ENCODE peak calls at places on chromosomes 5 and 9, in five cellular contexts. One of them, this sample, is unnamed. For H3K36me3, the result is how much of the 10 kb centered on the place peaks cover.

GRCh38 chr9:35792044-35792813 is 838 bp downstream of the NPR2 start:
- DNase-seq in heart right ventricle: no peak
- DNase-seq in hepatocyte: no peak
- DNase-seq in effector memory CD4-positive, alpha-beta T cell: no peak
- DNase-seq in adrenal gland: no peak
- DNase-seq in this sample: no peak

GRCh38 chr9:33914887-33915286 is 97.9 kb downstream of the UBE2R2 start:
- DNase-seq in heart right ventricle: no peak
- DNase-seq in adrenal gland: no peak
- DNase-seq in hepatocyte: no peak
- DNase-seq in effector memory CD4-positive, alpha-beta T cell: no peak
- DNase-seq in this sample: no peak

GRCh38 chr5:173581408-173582197 is 34.8 kb downstream of the BOD1 start:
- DNase-seq in adrenal gland: no peak
- DNase-seq in heart right ventricle: no peak
- DNase-seq in effector memory CD4-positive, alpha-beta T cell: peak
- DNase-seq in hepatocyte: peak
- DNase-seq in this sample: peak

GRCh38 chr5:69335341-69335975 is 2.9 kb upstream of the CCDC125 start:
- DNase-seq in effector memory CD4-positive, alpha-beta T cell: no peak
- DNase-seq in hepatocyte: peak
- DNase-seq in adrenal gland: no peak
- DNase-seq in heart right ventricle: no peak
- DNase-seq in this sample: peak

GRCh38 chr5:56167522-56167921 is 65.6 kb downstream of the ANKRD55 start:
- DNase-seq in hepatocyte: no peak
- DNase-seq in adrenal gland: no peak
- DNase-seq in heart right ventricle: no peak
- DNase-seq in effector memory CD4-positive, alpha-beta T cell: no peak
- DNase-seq in this sample: no peak

GRCh38 chr9:130451509-130452388 is 7.0 kb downstream of the ASS1 start:
- DNase-seq in hepatocyte: peak
- DNase-seq in heart right ventricle: peak
- DNase-seq in adrenal gland: peak
- DNase-seq in effector memory CD4-positive, alpha-beta T cell: no peak
- DNase-seq in this sample: peak

GRCh38 chr9:38182321-38182720 is 113.3 kb upstream of the SHB start:
- DNase-seq in heart right ventricle: no peak
- DNase-seq in adrenal gland: no peak
- DNase-seq in hepatocyte: peak
- DNase-seq in effector memory CD4-positive, alpha-beta T cell: no peak
- DNase-seq in this sample: no peak

GRCh38 chr5:56088967-56089829 is 94.4 kb upstream of the IL6ST start:
- DNase-seq in heart right ventricle: no peak
- DNase-seq in hepatocyte: peak
- DNase-seq in adrenal gland: no peak
- DNase-seq in effector memory CD4-positive, alpha-beta T cell: no peak
- DNase-seq in this sample: no peak

GRCh38 chr5:145521523-145521922 is 313.6 kb downstream of the PRELID2 start:
- DNase-seq in hepatocyte: no peak
- DNase-seq in effector memory CD4-positive, alpha-beta T cell: no peak
- DNase-seq in heart right ventricle: no peak
- DNase-seq in adrenal gland: no peak
- DNase-seq in this sample: peak

GRCh38 chr5:59390074-59390659 is 503.4 kb downstream of the PDE4D start:
- DNase-seq in heart right ventricle: peak
- DNase-seq in adrenal gland: peak
- DNase-seq in effector memory CD4-positive, alpha-beta T cell: no peak
- DNase-seq in hepatocyte: peak
- DNase-seq in this sample: peak

GRCh38 chr5:63573402-63573801 is 388.8 kb downstream of the HTR1A start:
- DNase-seq in hepatocyte: no peak
- DNase-seq in heart right ventricle: no peak
- DNase-seq in adrenal gland: no peak
- DNase-seq in effector memory CD4-positive, alpha-beta T cell: no peak
- DNase-seq in this sample: no peak

GRCh38 chr5:130198927-130199326 is 294.7 kb downstream of the CHSY3 start:
- DNase-seq in adrenal gland: peak
- DNase-seq in heart right ventricle: no peak
- DNase-seq in hepatocyte: peak
- DNase-seq in effector memory CD4-positive, alpha-beta T cell: no peak
- DNase-seq in this sample: no peak

GRCh38 chr9:84230355-84231136 is 110.0 kb downstream of the SLC28A3 start:
- DNase-seq in effector memory CD4-positive, alpha-beta T cell: no peak
- DNase-seq in adrenal gland: no peak
- DNase-seq in hepatocyte: peak
- DNase-seq in heart right ventricle: no peak
- DNase-seq in this sample: no peak

GRCh38 chr5:59367791-59368394 is 525.6 kb downstream of the PDE4D start:
- DNase-seq in heart right ventricle: peak
- DNase-seq in hepatocyte: peak
- DNase-seq in adrenal gland: peak
- DNase-seq in effector memory CD4-positive, alpha-beta T cell: no peak
- DNase-seq in this sample: peak

GRCh38 chr9:78871452-78872331 is 574.8 kb downstream of the PSAT1 start:
- DNase-seq in hepatocyte: peak
- DNase-seq in heart right ventricle: no peak
- DNase-seq in adrenal gland: no peak
- DNase-seq in effector memory CD4-positive, alpha-beta T cell: no peak
- DNase-seq in this sample: no peak

GRCh38 chr9:70987986-70988385 is 133.4 kb downstream of the TRPM3 start:
- DNase-seq in effector memory CD4-positive, alpha-beta T cell: no peak
- DNase-seq in adrenal gland: no peak
- DNase-seq in heart right ventricle: no peak
- DNase-seq in hepatocyte: no peak
- DNase-seq in this sample: no peak

GRCh38 chr9:114497727-114498382 is 7.4 kb downstream of the WHRN start:
- DNase-seq in adrenal gland: no peak
- DNase-seq in effector memory CD4-positive, alpha-beta T cell: no peak
- DNase-seq in heart right ventricle: no peak
- DNase-seq in hepatocyte: no peak
- DNase-seq in this sample: no peak

GRCh38 chr5:108266235-108266634 is 115.7 kb downstream of the FBXL17 start:
- DNase-seq in hepatocyte: no peak
- DNase-seq in effector memory CD4-positive, alpha-beta T cell: no peak
- DNase-seq in heart right ventricle: no peak
- DNase-seq in adrenal gland: peak
- DNase-seq in this sample: no peak

GRCh38 chr9:113436753-113437515 is 26.4 kb downstream of the C9orf43 start:
- DNase-seq in hepatocyte: no peak
- DNase-seq in adrenal gland: no peak
- DNase-seq in heart right ventricle: no peak
- DNase-seq in effector memory CD4-positive, alpha-beta T cell: no peak
- DNase-seq in this sample: no peak

GRCh38 chr5:40378431-40379175 is 301.1 kb upstream of the PTGER4 start:
- DNase-seq in hepatocyte: no peak
- DNase-seq in adrenal gland: no peak
- DNase-seq in effector memory CD4-positive, alpha-beta T cell: no peak
- DNase-seq in heart right ventricle: no peak
- DNase-seq in this sample: peak

GRCh38 chr9:111187376-111187775 is 142.6 kb downstream of the OR2K2 start:
- DNase-seq in hepatocyte: no peak
- DNase-seq in heart right ventricle: no peak
- DNase-seq in effector memory CD4-positive, alpha-beta T cell: no peak
- DNase-seq in adrenal gland: no peak
- DNase-seq in this sample: no peak

GRCh38 chr5:53475320-53475719 is 5.1 kb upstream of the FST start:
- DNase-seq in heart right ventricle: no peak
- DNase-seq in adrenal gland: no peak
- DNase-seq in hepatocyte: no peak
- DNase-seq in effector memory CD4-positive, alpha-beta T cell: no peak
- DNase-seq in this sample: no peak

GRCh38 chr5:132059696-132060500 is 557 bp upstream of the IL3 start:
- DNase-seq in adrenal gland: no peak
- DNase-seq in heart right ventricle: no peak
- DNase-seq in hepatocyte: no peak
- DNase-seq in effector memory CD4-positive, alpha-beta T cell: no peak
- DNase-seq in this sample: no peak

GRCh38 chr5:145872486-145872885 is 328 bp downstream of the GRXCR2 start:
- DNase-seq in effector memory CD4-positive, alpha-beta T cell: no peak
- DNase-seq in hepatocyte: no peak
- DNase-seq in heart right ventricle: no peak
- DNase-seq in adrenal gland: no peak
- DNase-seq in this sample: peak

GRCh38 chr9:2132484-2133082 is 117.4 kb downstream of the SMARCA2 start:
- DNase-seq in adrenal gland: no peak
- DNase-seq in hepatocyte: peak
- DNase-seq in heart right ventricle: no peak
- DNase-seq in effector memory CD4-positive, alpha-beta T cell: no peak
- DNase-seq in this sample: peak

GRCh38 chr9:89536145-89536574 is 38.2 kb upstream of the SEMA4D start:
- DNase-seq in effector memory CD4-positive, alpha-beta T cell: no peak
- DNase-seq in hepatocyte: no peak
- DNase-seq in heart right ventricle: no peak
- DNase-seq in adrenal gland: no peak
- DNase-seq in this sample: peak

GRCh38 chr9:130997925-130998595 is 10.9 kb upstream of the LAMC3 start:
- DNase-seq in hepatocyte: peak
- DNase-seq in effector memory CD4-positive, alpha-beta T cell: no peak
- DNase-seq in adrenal gland: peak
- DNase-seq in heart right ventricle: peak
- DNase-seq in this sample: peak

GRCh38 chr5:173643964-173644363 is 27.5 kb upstream of the BOD1 start:
- DNase-seq in hepatocyte: no peak
- DNase-seq in heart right ventricle: no peak
- DNase-seq in effector memory CD4-positive, alpha-beta T cell: no peak
- DNase-seq in adrenal gland: no peak
- DNase-seq in this sample: no peak

GRCh38 chr5:133704411-133704810 is 92.1 kb upstream of the FSTL4 start:
- DNase-seq in hepatocyte: no peak
- DNase-seq in effector memory CD4-positive, alpha-beta T cell: no peak
- DNase-seq in heart right ventricle: no peak
- DNase-seq in adrenal gland: no peak
- DNase-seq in this sample: no peak

GRCh38 chr5:144333336-144333920 is 162.8 kb downstream of the KCTD16 start:
- DNase-seq in adrenal gland: no peak
- DNase-seq in effector memory CD4-positive, alpha-beta T cell: no peak
- DNase-seq in hepatocyte: no peak
- DNase-seq in heart right ventricle: no peak
- DNase-seq in this sample: no peak

GRCh38 chr5:178674334-178674733 is 47.5 kb upstream of the CLK4 start:
- DNase-seq in hepatocyte: no peak
- DNase-seq in adrenal gland: no peak
- DNase-seq in heart right ventricle: no peak
- DNase-seq in effector memory CD4-positive, alpha-beta T cell: no peak
- DNase-seq in this sample: no peak

GRCh38 chr5:101783241-101784095 is 512.6 kb downstream of the SLCO4C1 start:
- DNase-seq in heart right ventricle: no peak
- DNase-seq in adrenal gland: no peak
- DNase-seq in hepatocyte: no peak
- DNase-seq in effector memory CD4-positive, alpha-beta T cell: no peak
- DNase-seq in this sample: no peak

GRCh38 chr9:98805506-98806272 is 1.8 kb upstream of the GALNT12 start:
- DNase-seq in effector memory CD4-positive, alpha-beta T cell: no peak
- DNase-seq in heart right ventricle: no peak
- DNase-seq in hepatocyte: peak
- DNase-seq in adrenal gland: peak
- DNase-seq in this sample: peak

GRCh38 chr9:88174324-88174723 is 36.0 kb upstream of the SPATA31C2 start:
- DNase-seq in effector memory CD4-positive, alpha-beta T cell: no peak
- DNase-seq in heart right ventricle: no peak
- DNase-seq in hepatocyte: peak
- DNase-seq in adrenal gland: no peak
- DNase-seq in this sample: no peak

GRCh38 chr9:88169700-88170099 is 31.4 kb upstream of the SPATA31C2 start:
- DNase-seq in heart right ventricle: no peak
- DNase-seq in adrenal gland: no peak
- DNase-seq in hepatocyte: no peak
- DNase-seq in effector memory CD4-positive, alpha-beta T cell: no peak
- DNase-seq in this sample: no peak

GRCh38 chr9:88173378-88173999 is 35.2 kb upstream of the SPATA31C2 start:
- DNase-seq in effector memory CD4-positive, alpha-beta T cell: no peak
- DNase-seq in adrenal gland: peak
- DNase-seq in hepatocyte: peak
- DNase-seq in heart right ventricle: peak
- DNase-seq in this sample: peak

GRCh38 chr9:88164870-88165269 is 26.6 kb upstream of the SPATA31C2 start:
- DNase-seq in effector memory CD4-positive, alpha-beta T cell: no peak
- DNase-seq in hepatocyte: no peak
- DNase-seq in heart right ventricle: no peak
- DNase-seq in adrenal gland: no peak
- DNase-seq in this sample: no peak

DNA sequence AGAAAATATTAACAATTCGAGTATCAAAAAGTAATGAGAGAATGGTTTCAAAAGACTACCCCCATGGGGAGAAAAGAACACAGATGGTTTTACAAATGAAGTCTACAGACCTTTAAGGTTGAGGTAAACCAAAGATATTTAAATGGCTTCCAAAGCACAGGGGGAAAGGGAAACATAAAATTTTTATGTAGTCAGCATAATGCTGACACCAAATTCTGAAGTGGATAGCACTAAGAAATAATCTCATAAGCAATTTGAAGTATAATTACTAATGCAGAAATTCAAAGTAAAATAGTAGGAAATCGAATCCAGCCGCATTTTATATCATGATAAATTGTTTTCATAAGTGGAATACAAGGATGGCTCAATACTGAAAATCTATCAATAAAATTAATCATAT is 30.3 kb upstream of the SPATA31C2 start:
- DNase-seq in heart right ventricle: no peak
- DNase-seq in hepatocyte: no peak
- DNase-seq in effector memory CD4-positive, alpha-beta T cell: no peak
- DNase-seq in adrenal gland: no peak
- DNase-seq in this sample: no peak
- H3K27ac ChIP-seq in heart right ventricle: no peak
- H3K27ac ChIP-seq in hepatocyte: no peak
- H3K27ac ChIP-seq in effector memory CD4-positive, alpha-beta T cell: no peak
- H3K27ac ChIP-seq in adrenal gland: no peak
- H3K27ac ChIP-seq in this sample: no peak

GRCh38 chr9:77647659-77648457 is at the start of gene GNA14:
- DNase-seq in effector memory CD4-positive, alpha-beta T cell: no peak
- DNase-seq in heart right ventricle: peak
- DNase-seq in adrenal gland: no peak
- DNase-seq in hepatocyte: peak
- DNase-seq in this sample: peak
- H3K4me3 ChIP-seq in effector memory CD4-positive, alpha-beta T cell: peak
- H3K4me3 ChIP-seq in heart right ventricle: peak
- H3K4me3 ChIP-seq in adrenal gland: no peak
- H3K4me3 ChIP-seq in hepatocyte: peak
- H3K4me3 ChIP-seq in this sample: peak

DNA sequence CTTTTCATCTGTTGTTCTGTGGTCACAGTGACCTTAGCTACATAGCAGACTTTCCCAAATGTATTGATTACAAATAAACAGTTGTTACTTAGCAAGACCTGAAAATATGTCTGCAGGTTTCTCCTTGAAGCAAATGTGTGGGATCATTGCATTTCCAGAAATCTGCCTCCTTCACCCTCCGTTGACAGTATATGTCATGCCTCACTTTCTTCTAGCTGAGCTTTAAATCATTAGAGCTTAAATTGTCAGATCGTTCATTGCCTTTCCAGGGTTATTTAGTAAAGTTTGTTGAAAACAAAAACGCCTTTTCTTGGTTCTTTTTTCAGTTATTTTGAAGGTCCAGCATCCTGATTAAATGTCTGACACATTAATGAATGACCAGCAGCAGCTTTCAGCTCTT is 2.3 kb upstream of the MAML1 start:
- DNase-seq in heart right ventricle: no peak
- DNase-seq in adrenal gland: no peak
- DNase-seq in hepatocyte: no peak
- DNase-seq in effector memory CD4-positive, alpha-beta T cell: no peak
- DNase-seq in this sample: no peak
- H3K36me3 ChIP-seq in heart right ventricle: under half
- H3K36me3 ChIP-seq in adrenal gland: half or more
- H3K36me3 ChIP-seq in hepatocyte: under half
- H3K36me3 ChIP-seq in effector memory CD4-positive, alpha-beta T cell: under half
- H3K36me3 ChIP-seq in this sample: under half

GRCh38 chr9:137046094-137046787 is at the start of gene NPDC1:
- DNase-seq in effector memory CD4-positive, alpha-beta T cell: peak
- DNase-seq in hepatocyte: peak
- DNase-seq in heart right ventricle: peak
- DNase-seq in adrenal gland: peak
- DNase-seq in this sample: peak
- H3K27ac ChIP-seq in effector memory CD4-positive, alpha-beta T cell: no peak
- H3K27ac ChIP-seq in hepatocyte: no peak
- H3K27ac ChIP-seq in heart right ventricle: peak
- H3K27ac ChIP-seq in adrenal gland: no peak
- H3K27ac ChIP-seq in this sample: peak

This sample was measured in small intestine.